ENCODE peak calls at places on chromosome 16, in six cellular contexts. K, H, R, Q, U and V are unnamed samples.

GRCh38 chr16:51376080-51376479 is 225.0 kb upstream of the SALL1 start:
- DNase-seq in R (no peak), U (no peak), K (no peak), H (no peak), Q (no peak), V (no peak)

GRCh38 chr16:62038646-62039045 is 2.4 kb upstream of the CDH8 start:
- DNase-seq in K (no peak), U (no peak), H (no peak), R (no peak), Q (no peak), V (no peak)

GRCh38 chr16:20899503-20900298 is 457 bp downstream of the DCUN1D3 start:
- DNase-seq in R (no peak), H (no peak), U (no peak), K (no peak), Q (no peak), V (no peak)

GRCh38 chr16:46690281-46691178 is 1.1 kb downstream of the ORC6 start:
- DNase-seq in Q (no peak), R (no peak), K (no peak), U (no peak), H (no peak), V (no peak)

GRCh38 chr16:30740364-30741251 is 7.6 kb upstream of the PHKG2 start:
- DNase-seq in H (peak; percentile 94), Q (no peak), K (peak; percentile 92), U (peak; percentile 97), R (peak; percentile 86), V (no peak)

GRCh38 chr16:68436581-68436980 is 11.7 kb downstream of the SMPD3 start:
- DNase-seq in H (no peak), R (no peak), Q (no peak), U (no peak), K (no peak), V (peak; percentile 39)

GRCh38 chr16:15843635-15844279 is 13.1 kb downstream of the MYH11 start:
- DNase-seq in K (no peak), H (no peak), R (no peak), U (no peak), Q (no peak), V (no peak)

GRCh38 chr16:79401782-79402181 is 198.8 kb downstream of the MAF start:
- DNase-seq in H (no peak), R (no peak), Q (no peak), U (no peak), K (no peak), V (no peak)

GRCh38 chr16:24626251-24626650 is 86.9 kb downstream of the RBBP6 start:
- DNase-seq in U (no peak), R (no peak), K (no peak), Q (no peak), H (no peak), V (no peak)

GRCh38 chr16:57593021-57593420 is 35.4 kb upstream of the ADGRG1 start:
- DNase-seq in Q (no peak), K (no peak), U (peak; percentile 21), H (no peak), R (no peak), V (no peak)

GRCh38 chr16:57785924-57786323 is 16.4 kb downstream of the KIFC3 start:
- DNase-seq in Q (no peak), K (no peak), R (no peak), U (no peak), H (no peak), V (no peak)

GRCh38 chr16:55035037-55035436 is 104.4 kb downstream of the IRX5 start:
- DNase-seq in U (no peak), K (no peak), R (peak; percentile 85), H (no peak), Q (no peak), V (no peak)

GRCh38 chr16:78490431-78490830 is 391.0 kb downstream of the WWOX start:
- DNase-seq in Q (no peak), U (no peak), K (no peak), H (no peak), R (no peak), V (no peak)

GRCh38 chr16:31270795-31271194 is 11.0 kb downstream of the ITGAM start:
- DNase-seq in U (no peak), H (no peak), R (no peak), Q (no peak), K (no peak), V (no peak)

GRCh38 chr16:57721765-57722499 is 13.6 kb upstream of the KATNB1 start:
- DNase-seq in R (peak; percentile 22), Q (no peak), U (no peak), H (no peak), K (no peak), V (no peak)

GRCh38 chr16:66064811-66065530 is 301.5 kb upstream of the CDH5 start:
- DNase-seq in U (no peak), H (no peak), Q (no peak), R (no peak), K (no peak), V (no peak)

GRCh38 chr16:10240854-10241613 is 58.8 kb upstream of the GRIN2A start:
- DNase-seq in K (no peak), U (no peak), R (no peak), Q (no peak), H (no peak), V (no peak)

GRCh38 chr16:27365142-27366089 is 36.6 kb upstream of the IL21R start:
- DNase-seq in K (no peak), H (no peak), R (no peak), Q (no peak), U (no peak), V (peak; percentile 17)

GRCh38 chr16:50309527-50310307 is 43.4 kb downstream of the ADCY7 start:
- DNase-seq in H (peak; percentile 40), U (no peak), K (peak; percentile 60), Q (no peak), R (peak; percentile 65), V (no peak)

GRCh38 chr16:86854058-86854621 is 275.8 kb downstream of the FOXL1 start:
- DNase-seq in H (no peak), Q (no peak), K (peak; percentile 35), R (no peak), U (no peak), V (no peak)
- H3K36me3 ChIP-seq in H (no peaks in the 10 kb centered on the region), Q (no peaks in the 10 kb centered on the region), K (no peaks in the 10 kb centered on the region), R (no peaks in the 10 kb centered on the region), U (no peaks in the 10 kb centered on the region), V (no peaks in the 10 kb centered on the region)

DNA sequence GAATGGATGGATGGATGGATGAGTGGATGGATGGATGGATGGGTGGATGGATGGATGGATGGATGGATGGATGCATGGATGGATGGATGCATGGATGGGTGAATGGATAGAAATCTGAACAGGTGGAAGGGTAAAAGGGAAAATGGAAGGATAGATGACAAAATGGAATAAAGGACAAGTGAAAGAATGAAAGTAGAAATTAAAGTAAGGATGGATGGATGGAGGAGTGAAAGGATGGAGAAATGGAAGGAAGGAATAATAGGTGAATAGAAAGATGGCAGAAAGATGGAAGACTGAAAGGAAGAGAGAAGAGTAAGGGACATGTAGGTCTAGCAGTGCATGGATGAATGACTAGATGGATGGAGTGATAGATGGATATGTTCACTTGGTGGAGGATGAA is 29.9 kb downstream of the VWA3A start:
- DNase-seq in Q (no peak), K (no peak), R (no peak), U (no peak), H (no peak), V (no peak)
- H3K36me3 ChIP-seq in Q (no peaks in the 10 kb centered on the region), K (no peaks in the 10 kb centered on the region), R (no peaks in the 10 kb centered on the region), U (no peaks in the 10 kb centered on the region), H (no peaks in the 10 kb centered on the region), V (no peaks in the 10 kb centered on the region)

GRCh38 chr16:674214-674881 is 1.1 kb upstream of the RHBDL1 start:
- DNase-seq in U (no peak), H (no peak), K (no peak), Q (no peak), R (peak; percentile 69), V (no peak)

GRCh38 chr16:674968-675883 is at the start of gene RHBDL1:
- DNase-seq in H (no peak), Q (no peak), U (no peak), R (peak; percentile 92), K (no peak), V (no peak)

GRCh38 chr16:672371-672770 is 3.1 kb upstream of the RHBDL1 start:
- DNase-seq in Q (no peak), K (no peak), U (no peak), R (no peak), H (no peak), V (no peak)

GRCh38 chr16:672851-673250 is 2.6 kb upstream of the RHBDL1 start:
- DNase-seq in U (no peak), H (no peak), Q (no peak), R (no peak), K (no peak), V (no peak)

GRCh38 chr16:673399-673991 is 2.0 kb upstream of the RHBDL1 start:
- DNase-seq in Q (no peak), R (no peak), K (no peak), U (no peak), H (no peak), V (no peak)
- H3K36me3 ChIP-seq in Q (peaks cover 48% of the 10 kb centered on the region), R (peaks cover 17% of the 10 kb centered on the region), K (peaks cover 35% of the 10 kb centered on the region), U (peaks cover 46% of the 10 kb centered on the region), H (peaks cover 10% of the 10 kb centered on the region), V (peaks cover 17% of the 10 kb centered on the region)

GRCh38 chr16:70678121-70678897 is 7.5 kb downstream of the MTSS2 start:
- DNase-seq in Q (no peak), K (no peak), H (no peak), R (no peak), U (no peak), V (no peak)
- H3K36me3 ChIP-seq in Q (no peaks in the 10 kb centered on the region), K (peaks cover 60% of the 10 kb centered on the region), H (no peaks in the 10 kb centered on the region), R (peaks cover 2% of the 10 kb centered on the region), U (peaks cover 91% of the 10 kb centered on the region), V (no peaks in the 10 kb centered on the region)

GRCh38 chr16:8862309-8863130 is 6.3 kb downstream of the CARHSP1 start:
- DNase-seq in U (no peak), Q (no peak), R (no peak), K (no peak), H (no peak), V (no peak)
- H3K36me3 ChIP-seq in U (peaks cover 57% of the 10 kb centered on the region), Q (peaks cover 6% of the 10 kb centered on the region), R (peaks cover 7% of the 10 kb centered on the region), K (no peaks in the 10 kb centered on the region), H (no peaks in the 10 kb centered on the region), V (peaks cover 23% of the 10 kb centered on the region)